ENCODE peak calls at places on chromosomes 5 and 9, in four cellular contexts. W is activated CD4-positive, alpha-beta T cell treated with anti-CD3 and anti-CD28 coated beads, Interleukin-2, amount 50 U/mL, for 24 hours; O is cardiac fibroblast; A is NCI-H2081. G is an unnamed sample.

GRCh38 chr9:84751921-84752320 is 82.4 kb downstream of the NTRK2 start:
- DNase-seq in W (no peak), O (no peak), A (no peak), G (no peak)

GRCh38 chr5:74055446-74056097 is 429.6 kb downstream of the ARHGEF28 start:
- DNase-seq in A (peak), W (no peak), O (no peak), G (no peak)

GRCh38 chr9:3880851-3881250 is 355.1 kb upstream of the RFX3 start:
- DNase-seq in W (no peak), A (no peak), O (peak), G (no peak)

GRCh38 chr9:105191508-105192118 is 52.8 kb upstream of the SLC44A1 start:
- DNase-seq in W (no peak), A (no peak), O (peak), G (no peak)

GRCh38 chr5:72271696-72272095 is 48.3 kb downstream of the MRPS27 start:
- DNase-seq in A (no peak), W (no peak), O (no peak), G (no peak)

GRCh38 chr5:851076-851475 is 290 bp upstream of the ZDHHC11 start:
- DNase-seq in A (no peak), O (no peak), W (no peak), G (no peak)

GRCh38 chr5:28896949-28897348 is 1858.6 kb upstream of the CDH9 start:
- DNase-seq in O (no peak), W (no peak), A (peak), G (no peak)

GRCh38 chr9:112867275-112867991 is 23.2 kb downstream of the SLC46A2 start:
- DNase-seq in O (peak), W (no peak), A (no peak), G (no peak)

GRCh38 chr5:169168288-169168687 is 132.7 kb downstream of the SLIT3 start:
- DNase-seq in A (no peak), W (no peak), O (no peak), G (no peak)